ENCODE peak calls at places on chromosomes 6 and 20, in eight cellular contexts. B is chondrocyte, T is transverse colon, L is ascending aorta, V is coronary artery, S is BJ, D is neural crest cell, J is HFFc6. G is an unnamed sample.

GRCh38 chr6:87716928-87717655 is 15.1 kb upstream of the AKIRIN2 start:
- DNase-seq in B (no peak), T (no peak), L (no peak), V (no peak), S (no peak), D (no peak), J (no peak), G (no peak)

GRCh38 chr6:155694429-155694795 is 238.8 kb upstream of the NOX3 start:
- DNase-seq in B (no peak), T (no peak), L (no peak), V (no peak), S (no peak), D (no peak), J (no peak), G (no peak)

GRCh38 chr6:70709826-70710225 is 42.1 kb downstream of the SMAP1 start:
- DNase-seq in B (no peak), T (no peak), L (no peak), V (no peak), S (peak; percentile 10), D (no peak), J (peak; percentile 37), G (peak; percentile 7)

GRCh38 chr6:47016236-47016635 is 25.9 kb downstream of the ADGRF1 start:
- DNase-seq in B (no peak), T (no peak), L (no peak), V (no peak), S (no peak), D (no peak), J (no peak), G (no peak)

GRCh38 chr6:13428528-13429405 is 58.6 kb downstream of the GFOD1 start:
- DNase-seq in B (no peak), T (no peak), L (no peak), V (peak; percentile 53), S (no peak), D (no peak), J (no peak), G (no peak)

GRCh38 chr6:77457720-77458349 is 5.5 kb downstream of the HTR1B start:
- DNase-seq in B (no peak), T (peak; percentile 43), L (no peak), V (peak; percentile 82), S (peak; percentile 36), D (peak; percentile 81), J (peak; percentile 85), G (peak; percentile 72)

GRCh38 chr6:72246926-72247325 is 360.6 kb downstream of the RIMS1 start:
- DNase-seq in B (no peak), T (no peak), L (no peak), V (no peak), S (no peak), D (no peak), J (no peak), G (no peak)

GRCh38 chr20:49385471-49385870 is 97.0 kb downstream of the KCNB1 start:
- DNase-seq in B (no peak), T (no peak), L (no peak), V (no peak), S (no peak), D (no peak), J (peak; percentile 33), G (no peak)

GRCh38 chr20:14782731-14783130 is 445.3 kb upstream of the FLRT3 start:
- DNase-seq in B (no peak), T (no peak), L (no peak), V (no peak), S (no peak), D (no peak), J (no peak), G (no peak)

GRCh38 chr6:168249746-168250145 is 69.8 kb downstream of the DACT2 start:
- DNase-seq in B (no peak), T (no peak), L (no peak), V (no peak), S (no peak), D (no peak), J (no peak), G (no peak)

GRCh38 chr6:116512155-116512559 is 718 bp downstream of the CALHM5 start:
- DNase-seq in B (no peak), T (no peak), L (no peak), V (no peak), S (no peak), D (no peak), J (no peak), G (no peak)

GRCh38 chr6:31718294-31718693 is 3.1 kb downstream of the LY6G6D start:
- DNase-seq in B (no peak), T (peak; percentile 78), L (no peak), V (no peak), S (no peak), D (no peak), J (no peak), G (no peak)

GRCh38 chr6:170522565-170523183 is 30.4 kb downstream of the PSMB1 start:
- DNase-seq in B (no peak), T (no peak), L (no peak), V (no peak), S (no peak), D (no peak), J (no peak), G (no peak)
- TF ChIP-seq CTCF in B (peak; percentile 71), T (no peak), L (no peak), V (no peak), S (peak; percentile 42), D (peak; percentile 46), J (peak; percentile 53), G (peak; percentile 19)

GRCh38 chr6:142534484-142534883 is 232.7 kb downstream of the ADGRG6 start:
- DNase-seq in B (no peak), T (no peak), L (no peak), V (no peak), S (no peak), D (no peak), J (no peak), G (no peak)

GRCh38 chr6:142542704-142543233 is 241.0 kb downstream of the ADGRG6 start:
- DNase-seq in B (no peak), T (peak; percentile 25), L (no peak), V (no peak), S (no peak), D (no peak), J (peak; percentile 81), G (peak; percentile 62)

GRCh38 chr6:142543576-142543975 is 241.8 kb downstream of the ADGRG6 start:
- DNase-seq in B (no peak), T (no peak), L (no peak), V (no peak), S (no peak), D (no peak), J (no peak), G (peak; percentile 28)

GRCh38 chr6:142537612-142538478 is 236.0 kb downstream of the ADGRG6 start:
- DNase-seq in B (no peak), T (no peak), L (no peak), V (no peak), S (no peak), D (no peak), J (peak; percentile 12), G (no peak)
- TF ChIP-seq CTCF in B (peak; percentile 65), T (no peak), L (peak; percentile 30), V (peak; percentile 25), S (peak; percentile 59), D (peak; percentile 48), J (peak; percentile 91), G (peak; percentile 49)

DNA sequence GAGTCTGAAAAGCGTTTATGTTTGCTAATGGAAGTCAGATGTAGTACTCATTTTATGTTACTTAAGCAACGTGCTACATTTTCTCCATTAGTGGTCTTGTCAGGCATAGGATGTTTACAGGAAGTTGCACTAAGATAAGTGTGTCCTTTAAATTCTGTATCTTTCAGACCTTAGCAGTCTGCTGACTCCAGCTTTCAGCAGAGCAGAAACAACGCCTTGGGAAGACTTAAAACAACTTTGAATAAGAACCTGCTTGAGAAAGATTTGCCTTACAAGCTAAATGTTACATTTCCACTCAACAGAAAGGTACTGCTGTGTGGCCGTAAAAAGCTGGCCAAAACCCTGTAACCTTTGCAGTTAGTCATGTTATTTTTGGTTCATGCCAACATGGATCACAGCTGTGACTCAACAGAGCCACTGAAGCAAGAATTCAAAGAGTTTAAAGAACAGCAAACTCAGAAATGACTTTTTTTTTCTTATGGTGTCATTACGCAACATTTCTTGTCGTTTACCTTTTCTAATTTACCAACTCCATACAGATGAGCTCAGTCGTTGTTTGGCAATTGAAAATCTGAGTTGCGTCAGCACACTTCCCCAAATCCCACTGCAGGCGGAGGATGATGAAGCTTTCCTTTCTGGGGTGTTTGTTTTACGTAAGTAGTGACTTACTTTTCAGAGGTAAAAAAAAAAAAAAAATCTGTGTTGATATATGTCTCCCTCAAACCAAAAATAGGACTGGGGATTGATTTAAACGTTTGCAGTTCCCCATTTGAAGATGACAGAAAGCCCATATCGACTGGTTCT is 27.9 kb upstream of the BMP6 start:
- DNase-seq in B (no peak), T (peak; percentile 13), L (no peak), V (no peak), S (peak; percentile 73), D (no peak), J (peak; percentile 90), G (peak; percentile 79)
- TF ChIP-seq CTCF in B (no peak), T (no peak), L (no peak), V (no peak), S (no peak), D (no peak), J (no peak), G (no peak)

GRCh38 chr20:24785141-24785924 is 163.7 kb upstream of the CST7 start:
- DNase-seq in B (peak; percentile 43), T (no peak), L (no peak), V (no peak), S (peak; percentile 24), D (no peak), J (peak; percentile 70), G (peak; percentile 11)

GRCh38 chr20:24782221-24782620 is 166.8 kb upstream of the CST7 start:
- DNase-seq in B (peak; percentile 32), T (no peak), L (no peak), V (no peak), S (no peak), D (no peak), J (no peak), G (no peak)

GRCh38 chr20:24782801-24783630 is 166.1 kb upstream of the CST7 start:
- DNase-seq in B (peak; percentile 84), T (no peak), L (no peak), V (no peak), S (no peak), D (no peak), J (no peak), G (no peak)

GRCh38 chr20:24784607-24785006 is 164.5 kb upstream of the CST7 start:
- DNase-seq in B (no peak), T (no peak), L (no peak), V (no peak), S (no peak), D (no peak), J (no peak), G (no peak)

DNA sequence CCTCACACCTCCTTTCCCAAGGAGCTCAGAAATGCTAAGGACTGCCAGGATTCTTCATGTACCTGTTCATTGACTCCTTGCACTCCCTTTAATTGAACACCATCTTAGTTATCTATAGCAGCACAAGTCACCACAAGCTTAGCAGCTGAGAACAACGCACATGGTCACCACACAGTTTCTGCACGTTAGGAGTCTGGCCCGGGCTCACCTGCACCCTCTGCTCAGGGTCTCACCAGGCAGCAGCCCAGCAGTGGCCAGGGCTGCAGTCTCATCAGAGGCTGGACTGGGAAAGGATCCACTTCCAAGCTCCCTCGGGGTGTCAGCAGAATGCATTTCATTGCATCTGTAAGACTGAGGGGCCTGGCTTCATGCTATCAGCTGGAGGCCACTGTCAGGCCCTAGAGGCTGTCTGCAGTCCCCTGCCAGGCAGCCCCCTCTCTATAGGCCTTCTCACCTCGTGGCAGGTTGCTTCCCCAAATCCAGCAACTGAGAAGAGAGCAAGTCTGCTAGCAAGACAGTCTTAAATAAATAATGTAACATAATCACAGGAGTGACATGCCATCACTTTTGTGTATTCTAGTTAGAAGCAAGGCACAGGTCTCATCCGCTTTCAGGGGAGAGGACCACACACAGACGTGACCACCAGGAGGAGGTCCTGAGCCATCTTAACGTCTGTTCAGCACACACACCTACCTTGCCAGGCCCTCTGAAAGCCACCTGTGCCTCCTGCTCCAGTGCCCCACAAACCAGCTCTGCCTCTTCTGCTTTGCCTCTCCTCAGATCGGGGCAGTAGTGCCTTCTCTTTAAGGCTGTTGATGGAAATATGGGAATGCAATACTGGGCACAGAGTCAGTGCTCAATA is 165.2 kb upstream of the CST7 start:
- DNase-seq in B (peak; percentile 59), T (peak; percentile 38), L (no peak), V (no peak), S (no peak), D (no peak), J (no peak), G (no peak)
- TF ChIP-seq CTCF in B (no peak), T (no peak), L (no peak), V (no peak), S (no peak), D (peak; percentile 19), J (peak; percentile 31), G (no peak)